ENCODE peak calls at places on chromosomes 4 and X, in five cellular contexts. K, Z, Y, P and N are unnamed samples.

GRCh38 chr4:180665994-180666818 is 1577.0 kb upstream of the TENM3 start:
- DNase-seq in K (no peak), Z (no peak), Y (no peak), P (peak), N (peak)

GRCh38 chr4:173370130-173370476 is 651 bp upstream of the SAP30 start:
- DNase-seq in K (peak), Z (peak), Y (peak), P (no peak), N (no peak)

GRCh38 chr4:5206391-5206790 is 155.1 kb downstream of the STK32B start:
- DNase-seq in K (no peak), Z (no peak), Y (no peak), P (peak), N (no peak)

GRCh38 chr4:53573696-53574095 is 17.6 kb downstream of the LNX1 start:
- DNase-seq in K (no peak), Z (no peak), Y (no peak), P (no peak), N (no peak)

GRCh38 chr4:7756561-7757355 is 182.9 kb downstream of the AFAP1 start:
- DNase-seq in K (no peak), Z (no peak), Y (no peak), P (no peak), N (no peak)

GRCh38 chr4:102504941-102505340 is 3.8 kb downstream of the NFKB1 start:
- DNase-seq in K (no peak), Z (no peak), Y (no peak), P (no peak), N (no peak)

GRCh38 chr4:69617083-69617694 is 22.3 kb downstream of the UGT2A2 start:
- DNase-seq in K (no peak), Z (no peak), Y (no peak), P (peak), N (no peak)

GRCh38 chr4:14906805-14907204 is 95.5 kb upstream of the CPEB2 start:
- DNase-seq in K (no peak), Z (no peak), Y (no peak), P (no peak), N (no peak)

GRCh38 chr4:87620086-87620485 is 11.8 kb downstream of the DSPP start:
- DNase-seq in K (no peak), Z (no peak), Y (no peak), P (no peak), N (no peak)

GRCh38 chr4:172809319-172809718 is 359.3 kb upstream of the GALNT7 start:
- DNase-seq in K (no peak), Z (no peak), Y (no peak), P (no peak), N (no peak)

GRCh38 chrX:40694833-40695232 is 40.5 kb downstream of the MED14 start:
- DNase-seq in K (no peak), Z (no peak), Y (no peak), P (no peak), N (no peak)

GRCh38 chr4:185305979-185306442 is 89.7 kb downstream of the LRP2BP start:
- DNase-seq in K (no peak), Z (no peak), Y (no peak), P (peak), N (no peak)

GRCh38 chrX:54747713-54748393 is 50.2 kb downstream of the ITIH6 start:
- DNase-seq in K (no peak), Z (no peak), Y (no peak), P (no peak), N (no peak)

GRCh38 chr4:55947254-55947882 is 1.4 kb upstream of the CEP135 start:
- DNase-seq in K (no peak), Z (no peak), Y (no peak), P (no peak), N (no peak)

GRCh38 chr4:1413221-1413663 is 7.0 kb upstream of the NKX1-1 start:
- DNase-seq in K (no peak), Z (peak), Y (no peak), P (no peak), N (no peak)

GRCh38 chr4:36638273-36638811 is 356.9 kb downstream of the DTHD1 start:
- DNase-seq in K (no peak), Z (no peak), Y (no peak), P (no peak), N (no peak)

GRCh38 chr4:158316264-158316663 is 106.0 kb downstream of the TMEM144 start:
- DNase-seq in K (no peak), Z (no peak), Y (no peak), P (no peak), N (no peak)

GRCh38 chrX:132292753-132293152 is 73.5 kb upstream of the RAP2C start:
- DNase-seq in K (no peak), Z (no peak), Y (no peak), P (peak), N (peak)